ENCODE peak calls at places on chromosomes 4 and X, in seven cellular contexts. One of them, this sample, is unnamed.

GRCh38 chr4:53908661-53909078 is 155.7 kb downstream of the CHIC2 start:
- DNase-seq in HepG2: peak
- DNase-seq in uterus: no peak
- DNase-seq in testis: peak
- DNase-seq in sigmoid colon: peak
- DNase-seq in tibial nerve: no peak
- DNase-seq in endothelial cell of umbilical vein: peak
- DNase-seq in this sample: peak

GRCh38 chrX:18758166-18758932 is 50.9 kb downstream of the PPEF1 start:
- DNase-seq in HepG2: no peak
- DNase-seq in uterus: no peak
- DNase-seq in testis: no peak
- DNase-seq in sigmoid colon: no peak
- DNase-seq in tibial nerve: no peak
- DNase-seq in endothelial cell of umbilical vein: no peak
- DNase-seq in this sample: no peak

GRCh38 chr4:109209647-109210046 is 92.8 kb downstream of the COL25A1 start:
- DNase-seq in HepG2: no peak
- DNase-seq in uterus: no peak
- DNase-seq in testis: no peak
- DNase-seq in sigmoid colon: no peak
- DNase-seq in tibial nerve: no peak
- DNase-seq in endothelial cell of umbilical vein: no peak
- DNase-seq in this sample: no peak

GRCh38 chr4:52889354-52889753 is 27.2 kb downstream of the RASL11B start:
- DNase-seq in HepG2: no peak
- DNase-seq in uterus: no peak
- DNase-seq in testis: no peak
- DNase-seq in sigmoid colon: no peak
- DNase-seq in tibial nerve: no peak
- DNase-seq in endothelial cell of umbilical vein: no peak
- DNase-seq in this sample: no peak

GRCh38 chr4:116925900-116926457 is 159.4 kb downstream of the TRAM1L1 start:
- DNase-seq in HepG2: no peak
- DNase-seq in uterus: no peak
- DNase-seq in testis: peak
- DNase-seq in sigmoid colon: peak
- DNase-seq in tibial nerve: no peak
- DNase-seq in endothelial cell of umbilical vein: no peak
- DNase-seq in this sample: peak

GRCh38 chr4:54230479-54231418 is 1.7 kb downstream of the PDGFRA start:
- DNase-seq in HepG2: no peak
- DNase-seq in uterus: peak
- DNase-seq in testis: peak
- DNase-seq in sigmoid colon: peak
- DNase-seq in tibial nerve: no peak
- DNase-seq in endothelial cell of umbilical vein: no peak
- DNase-seq in this sample: no peak

GRCh38 chrX:74297766-74298165 is 6.2 kb upstream of the ZCCHC13 start:
- DNase-seq in HepG2: no peak
- DNase-seq in uterus: no peak
- DNase-seq in testis: no peak
- DNase-seq in sigmoid colon: no peak
- DNase-seq in tibial nerve: no peak
- DNase-seq in endothelial cell of umbilical vein: no peak
- DNase-seq in this sample: no peak

GRCh38 chrX:40465735-40466551 is 114.8 kb upstream of the ATP6AP2 start:
- DNase-seq in HepG2: no peak
- DNase-seq in uterus: no peak
- DNase-seq in testis: peak
- DNase-seq in sigmoid colon: no peak
- DNase-seq in tibial nerve: no peak
- DNase-seq in endothelial cell of umbilical vein: no peak
- DNase-seq in this sample: no peak

GRCh38 chr4:108512615-108513505 is 107.5 kb upstream of the RPL34 start:
- DNase-seq in HepG2: peak
- DNase-seq in uterus: no peak
- DNase-seq in testis: peak
- DNase-seq in sigmoid colon: no peak
- DNase-seq in tibial nerve: no peak
- DNase-seq in endothelial cell of umbilical vein: peak
- DNase-seq in this sample: peak

GRCh38 chrX:69388526-69388925 is 115.6 kb upstream of the NALF2 start:
- DNase-seq in HepG2: no peak
- DNase-seq in uterus: no peak
- DNase-seq in testis: no peak
- DNase-seq in sigmoid colon: no peak
- DNase-seq in tibial nerve: no peak
- DNase-seq in endothelial cell of umbilical vein: no peak
- DNase-seq in this sample: no peak

GRCh38 chr4:68337004-68337403 is 12.9 kb downstream of the YTHDC1 start:
- DNase-seq in HepG2: no peak
- DNase-seq in uterus: no peak
- DNase-seq in testis: no peak
- DNase-seq in sigmoid colon: no peak
- DNase-seq in tibial nerve: no peak
- DNase-seq in endothelial cell of umbilical vein: no peak
- DNase-seq in this sample: no peak

GRCh38 chr4:68336530-68336929 is 13.4 kb downstream of the YTHDC1 start:
- DNase-seq in HepG2: no peak
- DNase-seq in uterus: no peak
- DNase-seq in testis: no peak
- DNase-seq in sigmoid colon: no peak
- DNase-seq in tibial nerve: no peak
- DNase-seq in endothelial cell of umbilical vein: no peak
- DNase-seq in this sample: no peak

GRCh38 chr4:68337522-68337921 is 12.4 kb downstream of the YTHDC1 start:
- DNase-seq in HepG2: no peak
- DNase-seq in uterus: no peak
- DNase-seq in testis: no peak
- DNase-seq in sigmoid colon: no peak
- DNase-seq in tibial nerve: no peak
- DNase-seq in endothelial cell of umbilical vein: no peak
- DNase-seq in this sample: no peak

GRCh38 chr4:68342139-68342538 is 7.8 kb downstream of the YTHDC1 start:
- DNase-seq in HepG2: no peak
- DNase-seq in uterus: no peak
- DNase-seq in testis: no peak
- DNase-seq in sigmoid colon: no peak
- DNase-seq in tibial nerve: no peak
- DNase-seq in endothelial cell of umbilical vein: peak
- DNase-seq in this sample: no peak

DNA sequence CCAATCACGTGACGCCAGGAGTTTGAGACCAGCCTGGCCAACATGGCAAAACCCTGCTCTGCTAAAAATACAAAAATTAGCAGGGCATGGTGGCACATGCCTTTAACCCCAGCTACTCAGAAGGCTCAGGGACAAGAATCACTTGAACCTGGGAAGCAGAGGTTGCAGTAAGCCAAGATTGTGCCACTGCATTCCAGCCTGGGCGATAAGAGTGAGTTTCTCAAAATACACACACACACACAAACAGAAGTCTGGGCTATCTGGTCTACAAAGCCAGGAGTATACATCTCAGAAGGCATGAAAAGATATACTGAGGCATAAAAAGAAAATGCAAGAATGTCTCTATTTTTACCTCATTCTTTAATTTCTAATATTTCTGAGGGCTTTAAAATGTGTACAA is 11.3 kb downstream of the YTHDC1 start:
- DNase-seq in HepG2: no peak
- DNase-seq in uterus: no peak
- DNase-seq in testis: no peak
- DNase-seq in sigmoid colon: no peak
- DNase-seq in tibial nerve: no peak
- DNase-seq in endothelial cell of umbilical vein: no peak
- DNase-seq in this sample: no peak
- H3K27ac ChIP-seq in HepG2: no peak
- H3K27ac ChIP-seq in uterus: no peak
- H3K27ac ChIP-seq in testis: no peak
- H3K27ac ChIP-seq in sigmoid colon: no peak
- H3K27ac ChIP-seq in tibial nerve: no peak
- H3K27ac ChIP-seq in endothelial cell of umbilical vein: no peak
- H3K27ac ChIP-seq in this sample: no peak

GRCh38 chrX:136057567-136057966 is 72.3 kb downstream of the SLC9A6 start:
- DNase-seq in HepG2: no peak
- DNase-seq in uterus: no peak
- DNase-seq in testis: no peak
- DNase-seq in sigmoid colon: no peak
- DNase-seq in tibial nerve: no peak
- DNase-seq in endothelial cell of umbilical vein: no peak
- DNase-seq in this sample: no peak

GRCh38 chrX:136059350-136059749 is 74.1 kb downstream of the SLC9A6 start:
- DNase-seq in HepG2: no peak
- DNase-seq in uterus: no peak
- DNase-seq in testis: no peak
- DNase-seq in sigmoid colon: no peak
- DNase-seq in tibial nerve: no peak
- DNase-seq in endothelial cell of umbilical vein: no peak
- DNase-seq in this sample: no peak

GRCh38 chrX:136061302-136061701 is 76.1 kb downstream of the SLC9A6 start:
- DNase-seq in HepG2: no peak
- DNase-seq in uterus: no peak
- DNase-seq in testis: no peak
- DNase-seq in sigmoid colon: no peak
- DNase-seq in tibial nerve: no peak
- DNase-seq in endothelial cell of umbilical vein: no peak
- DNase-seq in this sample: no peak

GRCh38 chrX:136055651-136056221 is 70.5 kb downstream of the SLC9A6 start:
- DNase-seq in HepG2: no peak
- DNase-seq in uterus: peak
- DNase-seq in testis: peak
- DNase-seq in sigmoid colon: peak
- DNase-seq in tibial nerve: no peak
- DNase-seq in endothelial cell of umbilical vein: peak
- DNase-seq in this sample: peak
- TF ChIP-seq POLR2A in HepG2: no peak
- TF ChIP-seq POLR2A in uterus: no peak
- TF ChIP-seq POLR2A in testis: no peak
- TF ChIP-seq POLR2A in sigmoid colon: no peak
- TF ChIP-seq POLR2A in tibial nerve: peak
- TF ChIP-seq POLR2A in endothelial cell of umbilical vein: no peak
- TF ChIP-seq POLR2A in this sample: no peak

GRCh38 chrX:118513120-118513899 is 17.7 kb downstream of the DOCK11 start:
- DNase-seq in HepG2: no peak
- DNase-seq in uterus: no peak
- DNase-seq in testis: no peak
- DNase-seq in sigmoid colon: no peak
- DNase-seq in tibial nerve: no peak
- DNase-seq in endothelial cell of umbilical vein: no peak
- DNase-seq in this sample: no peak
- H3K27ac ChIP-seq in HepG2: no peak
- H3K27ac ChIP-seq in uterus: no peak
- H3K27ac ChIP-seq in testis: no peak
- H3K27ac ChIP-seq in sigmoid colon: peak
- H3K27ac ChIP-seq in tibial nerve: peak
- H3K27ac ChIP-seq in endothelial cell of umbilical vein: no peak
- H3K27ac ChIP-seq in this sample: no peak

GRCh38 chr4:40622913-40623312 is 6.8 kb downstream of the RBM47 start:
- DNase-seq in HepG2: no peak
- DNase-seq in uterus: no peak
- DNase-seq in testis: no peak
- DNase-seq in sigmoid colon: no peak
- DNase-seq in tibial nerve: no peak
- DNase-seq in endothelial cell of umbilical vein: no peak
- DNase-seq in this sample: peak

GRCh38 chr4:40626183-40626990 is 3.3 kb downstream of the RBM47 start:
- DNase-seq in HepG2: no peak
- DNase-seq in uterus: no peak
- DNase-seq in testis: peak
- DNase-seq in sigmoid colon: no peak
- DNase-seq in tibial nerve: no peak
- DNase-seq in endothelial cell of umbilical vein: no peak
- DNase-seq in this sample: no peak

GRCh38 chr4:40621229-40621591 is 8.5 kb downstream of the RBM47 start:
- DNase-seq in HepG2: no peak
- DNase-seq in uterus: no peak
- DNase-seq in testis: no peak
- DNase-seq in sigmoid colon: no peak
- DNase-seq in tibial nerve: no peak
- DNase-seq in endothelial cell of umbilical vein: no peak
- DNase-seq in this sample: no peak

GRCh38 chr4:40621592-40622512 is 7.8 kb downstream of the RBM47 start:
- DNase-seq in HepG2: peak
- DNase-seq in uterus: peak
- DNase-seq in testis: peak
- DNase-seq in sigmoid colon: peak
- DNase-seq in tibial nerve: peak
- DNase-seq in endothelial cell of umbilical vein: no peak
- DNase-seq in this sample: peak

GRCh38 chr4:40623707-40624106 is 6.0 kb downstream of the RBM47 start:
- DNase-seq in HepG2: no peak
- DNase-seq in uterus: no peak
- DNase-seq in testis: no peak
- DNase-seq in sigmoid colon: no peak
- DNase-seq in tibial nerve: no peak
- DNase-seq in endothelial cell of umbilical vein: no peak
- DNase-seq in this sample: no peak
- TF ChIP-seq POLR2A in HepG2: no peak
- TF ChIP-seq POLR2A in uterus: no peak
- TF ChIP-seq POLR2A in testis: no peak
- TF ChIP-seq POLR2A in sigmoid colon: no peak
- TF ChIP-seq POLR2A in tibial nerve: no peak
- TF ChIP-seq POLR2A in endothelial cell of umbilical vein: no peak
- TF ChIP-seq POLR2A in this sample: no peak

GRCh38 chrX:130682990-130683389 is 220.0 kb downstream of the ENOX2 start:
- DNase-seq in HepG2: no peak
- DNase-seq in uterus: no peak
- DNase-seq in testis: no peak
- DNase-seq in sigmoid colon: no peak
- DNase-seq in tibial nerve: no peak
- DNase-seq in endothelial cell of umbilical vein: no peak
- DNase-seq in this sample: no peak
- H3K27ac ChIP-seq in HepG2: no peak
- H3K27ac ChIP-seq in uterus: no peak
- H3K27ac ChIP-seq in testis: no peak
- H3K27ac ChIP-seq in sigmoid colon: no peak
- H3K27ac ChIP-seq in tibial nerve: no peak
- H3K27ac ChIP-seq in endothelial cell of umbilical vein: no peak
- H3K27ac ChIP-seq in this sample: no peak